ENCODE peak calls at places on chromosomes 12 and 14, in four cellular contexts. One of them, this sample, is unnamed.

GRCh38 chr12:76345569-76345968 is 2.6 kb downstream of the BBS10 start:
- DNase-seq in mammary epithelial cell: no peak
- DNase-seq in GM12878: no peak
- DNase-seq in neural progenitor cell: no peak
- DNase-seq in this sample: peak; percentile 13

GRCh38 chr14:54121461-54121860 is 164.8 kb upstream of the BMP4 start:
- DNase-seq in GM12878: no peak
- DNase-seq in neural progenitor cell: no peak
- DNase-seq in mammary epithelial cell: no peak
- DNase-seq in this sample: no peak

GRCh38 chr12:108495054-108495453 is 20.0 kb upstream of the FICD start:
- DNase-seq in GM12878: no peak
- DNase-seq in mammary epithelial cell: peak; percentile 22
- DNase-seq in neural progenitor cell: peak; percentile 66
- DNase-seq in this sample: peak; percentile 82

GRCh38 chr14:104685216-104685997 is 4.0 kb upstream of the INF2 start:
- DNase-seq in mammary epithelial cell: no peak
- DNase-seq in neural progenitor cell: no peak
- DNase-seq in GM12878: no peak
- DNase-seq in this sample: no peak

GRCh38 chr12:93714382-93714781 is 37.2 kb downstream of the CRADD start:
- DNase-seq in mammary epithelial cell: no peak
- DNase-seq in neural progenitor cell: peak; percentile 65
- DNase-seq in GM12878: no peak
- DNase-seq in this sample: no peak

GRCh38 chr12:66779466-66779865 is 100.6 kb upstream of the GRIP1 start:
- DNase-seq in GM12878: no peak
- DNase-seq in neural progenitor cell: no peak
- DNase-seq in mammary epithelial cell: peak; percentile 11
- DNase-seq in this sample: peak; percentile 59

GRCh38 chr14:62670526-62670925 is 374.7 kb downstream of the KCNH5 start:
- DNase-seq in mammary epithelial cell: peak; percentile 59
- DNase-seq in GM12878: no peak
- DNase-seq in neural progenitor cell: no peak
- DNase-seq in this sample: no peak

GRCh38 chr14:74326369-74327152 is 21.7 kb upstream of the VRTN start:
- DNase-seq in mammary epithelial cell: no peak
- DNase-seq in GM12878: no peak
- DNase-seq in neural progenitor cell: peak; percentile 95
- DNase-seq in this sample: no peak

GRCh38 chr12:24707379-24707778 is 241.5 kb downstream of the BCAT1 start:
- DNase-seq in mammary epithelial cell: no peak
- DNase-seq in neural progenitor cell: no peak
- DNase-seq in GM12878: no peak
- DNase-seq in this sample: no peak

GRCh38 chr12:11762723-11763326 is 113.4 kb downstream of the ETV6 start:
- DNase-seq in mammary epithelial cell: no peak
- DNase-seq in neural progenitor cell: no peak
- DNase-seq in GM12878: peak; percentile 88
- DNase-seq in this sample: no peak

GRCh38 chr14:106848330-106849121 is 1322.1 kb downstream of the TMEM121 start:
- DNase-seq in mammary epithelial cell: peak; percentile 85
- DNase-seq in GM12878: no peak
- DNase-seq in neural progenitor cell: no peak
- DNase-seq in this sample: peak; percentile 86

GRCh38 chr12:46825526-46826414 is at the start of gene SLC38A4:
- DNase-seq in GM12878: no peak
- DNase-seq in mammary epithelial cell: no peak
- DNase-seq in neural progenitor cell: peak; percentile 85
- DNase-seq in this sample: no peak

GRCh38 chr14:98855926-98856325 is 416.1 kb downstream of the BCL11B start:
- DNase-seq in mammary epithelial cell: no peak
- DNase-seq in neural progenitor cell: no peak
- DNase-seq in GM12878: no peak
- DNase-seq in this sample: no peak

GRCh38 chr14:73725116-73726024 is 11.2 kb upstream of the PNMA1 start:
- DNase-seq in GM12878: no peak
- DNase-seq in neural progenitor cell: no peak
- DNase-seq in mammary epithelial cell: no peak
- DNase-seq in this sample: no peak

GRCh38 chr14:21026251-21026987 is 1.6 kb upstream of the NDRG2 start:
- DNase-seq in neural progenitor cell: no peak
- DNase-seq in GM12878: no peak
- DNase-seq in mammary epithelial cell: no peak
- DNase-seq in this sample: no peak

GRCh38 chr12:53969588-53970259 is 3.2 kb upstream of the HOXC11 start:
- DNase-seq in mammary epithelial cell: no peak
- DNase-seq in GM12878: no peak
- DNase-seq in neural progenitor cell: no peak
- DNase-seq in this sample: no peak

GRCh38 chr14:64830961-64831360 is 48.7 kb downstream of the SPTB start:
- DNase-seq in GM12878: no peak
- DNase-seq in neural progenitor cell: no peak
- DNase-seq in mammary epithelial cell: no peak
- DNase-seq in this sample: no peak

GRCh38 chr14:65840786-65841185 is 428.3 kb downstream of the FUT8 start:
- DNase-seq in mammary epithelial cell: no peak
- DNase-seq in GM12878: no peak
- DNase-seq in neural progenitor cell: no peak
- DNase-seq in this sample: no peak

GRCh38 chr12:3341594-3341993 is 149.4 kb upstream of the PRMT8 start:
- DNase-seq in mammary epithelial cell: no peak
- DNase-seq in neural progenitor cell: no peak
- DNase-seq in GM12878: no peak
- DNase-seq in this sample: no peak

GRCh38 chr12:109435428-109436180 is 41.5 kb downstream of the KCTD10 start:
- DNase-seq in mammary epithelial cell: no peak
- DNase-seq in GM12878: no peak
- DNase-seq in neural progenitor cell: no peak
- DNase-seq in this sample: no peak

GRCh38 chr14:105385322-105385637 is 13.1 kb upstream of the TEX22 start:
- DNase-seq in mammary epithelial cell: no peak
- DNase-seq in neural progenitor cell: no peak
- DNase-seq in GM12878: no peak
- DNase-seq in this sample: no peak

GRCh38 chr12:52871291-52871961 is 22.6 kb upstream of the KRT78 start:
- DNase-seq in mammary epithelial cell: peak; percentile 98
- DNase-seq in neural progenitor cell: no peak
- DNase-seq in GM12878: no peak
- DNase-seq in this sample: peak; percentile 91

GRCh38 chr14:100203962-100204834 is 34.7 kb upstream of the YY1 start:
- DNase-seq in GM12878: no peak
- DNase-seq in mammary epithelial cell: peak; percentile 25
- DNase-seq in neural progenitor cell: no peak
- DNase-seq in this sample: no peak

GRCh38 chr12:125376422-125376821 is 311.2 kb downstream of the AACS start:
- DNase-seq in GM12878: no peak
- DNase-seq in neural progenitor cell: no peak
- DNase-seq in mammary epithelial cell: no peak
- DNase-seq in this sample: no peak

GRCh38 chr12:130872179-130873096 is 572 bp downstream of the RAN start:
- DNase-seq in GM12878: no peak
- DNase-seq in mammary epithelial cell: peak; percentile 27
- DNase-seq in neural progenitor cell: peak; percentile 71
- DNase-seq in this sample: peak; percentile 33

GRCh38 chr12:88242161-88242925 is 100.2 kb downstream of the TMTC3 start:
- DNase-seq in GM12878: no peak
- DNase-seq in mammary epithelial cell: peak; percentile 95
- DNase-seq in neural progenitor cell: no peak
- DNase-seq in this sample: peak; percentile 98

GRCh38 chr12:32107376-32108267 is 975 bp downstream of the BICD1 start:
- DNase-seq in mammary epithelial cell: peak; percentile 86
- DNase-seq in GM12878: no peak
- DNase-seq in neural progenitor cell: peak; percentile 48
- DNase-seq in this sample: peak; percentile 61

GRCh38 chr14:29140059-29140458 is 373.5 kb downstream of the FOXG1 start:
- DNase-seq in GM12878: no peak
- DNase-seq in neural progenitor cell: no peak
- DNase-seq in mammary epithelial cell: no peak
- DNase-seq in this sample: no peak

GRCh38 chr12:47276253-47277070 is 196.7 kb upstream of the AMIGO2 start:
- DNase-seq in neural progenitor cell: no peak
- DNase-seq in GM12878: peak; percentile 36
- DNase-seq in mammary epithelial cell: peak; percentile 91
- DNase-seq in this sample: peak; percentile 90

GRCh38 chr12:128543971-128544370 is 277.0 kb downstream of the TMEM132C start:
- DNase-seq in GM12878: no peak
- DNase-seq in mammary epithelial cell: no peak
- DNase-seq in neural progenitor cell: no peak
- DNase-seq in this sample: no peak

GRCh38 chr14:40694026-40694425 is 912.6 kb upstream of the LRFN5 start:
- DNase-seq in GM12878: no peak
- DNase-seq in mammary epithelial cell: no peak
- DNase-seq in neural progenitor cell: no peak
- DNase-seq in this sample: no peak

GRCh38 chr12:6390084-6390799 is 6.3 kb downstream of the LTBR start:
- DNase-seq in GM12878: no peak
- DNase-seq in mammary epithelial cell: no peak
- DNase-seq in neural progenitor cell: no peak
- DNase-seq in this sample: no peak
- H3K9ac ChIP-seq in GM12878: no peak overlapping the region
- H3K9ac ChIP-seq in mammary epithelial cell: no peak overlapping the region
- H3K9ac ChIP-seq in neural progenitor cell: no peak overlapping the region
- H3K9ac ChIP-seq in this sample: no peak overlapping the region

DNA sequence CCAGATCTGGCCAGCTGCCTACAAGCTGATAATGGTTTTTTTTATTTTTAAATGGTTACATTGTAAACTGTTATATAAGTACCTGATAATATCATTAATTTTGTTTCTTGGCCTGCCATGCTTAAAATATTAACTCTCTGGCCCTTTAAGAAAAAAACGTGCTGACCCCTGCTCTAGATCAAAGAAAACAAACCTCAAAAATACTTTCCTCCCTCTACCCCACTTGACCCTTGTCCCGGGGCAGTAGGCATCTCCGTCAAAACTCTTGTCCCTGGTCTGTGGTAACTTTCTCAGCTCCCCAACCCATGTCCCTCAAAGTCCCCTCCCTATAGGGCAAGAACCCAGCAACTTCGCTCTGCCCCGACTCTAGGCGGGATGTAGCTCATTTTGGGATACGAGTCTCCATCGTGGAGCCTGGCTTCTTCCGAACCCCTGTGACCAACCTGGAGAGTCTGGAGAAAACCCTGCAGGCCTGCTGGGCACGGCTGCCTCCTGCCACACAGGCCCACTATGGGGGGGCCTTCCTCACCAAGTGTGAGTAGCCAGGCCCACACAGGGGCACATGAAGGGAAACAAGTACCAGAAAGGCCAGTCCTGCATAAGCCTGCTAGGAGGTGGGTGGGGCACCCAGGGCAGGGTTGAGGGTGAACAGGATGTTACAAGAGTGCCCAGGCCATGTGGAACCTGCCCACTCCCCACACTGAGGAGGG is 3.5 kb downstream of the RDH5 start:
- DNase-seq in GM12878: no peak
- DNase-seq in neural progenitor cell: no peak
- DNase-seq in mammary epithelial cell: no peak
- DNase-seq in this sample: no peak
- H3K4me2 ChIP-seq in GM12878: no peak overlapping the region
- H3K4me2 ChIP-seq in neural progenitor cell: no peak overlapping the region
- H3K4me2 ChIP-seq in mammary epithelial cell: no peak overlapping the region
- H3K4me2 ChIP-seq in this sample: no peak overlapping the region

GRCh38 chr12:40325349-40325960 is 100.7 kb downstream of the LRRK2 start:
- DNase-seq in mammary epithelial cell: peak; percentile 28
- DNase-seq in GM12878: no peak
- DNase-seq in neural progenitor cell: peak; percentile 35
- DNase-seq in this sample: peak; percentile 58
- TF ChIP-seq CTCF in mammary epithelial cell: peak; percentile 86
- TF ChIP-seq CTCF in GM12878: peak; percentile 60
- TF ChIP-seq CTCF in neural progenitor cell: peak; percentile 63
- TF ChIP-seq CTCF in this sample: peak; percentile 81

GRCh38 chr14:24081739-24082204 is 10.4 kb downstream of the CPNE6 start:
- DNase-seq in GM12878: no peak
- DNase-seq in neural progenitor cell: peak; percentile 40
- DNase-seq in mammary epithelial cell: no peak
- DNase-seq in this sample: no peak
- H3K9ac ChIP-seq in GM12878: no peak overlapping the region
- H3K9ac ChIP-seq in neural progenitor cell: no peak overlapping the region
- H3K9ac ChIP-seq in mammary epithelial cell: no peak overlapping the region
- H3K9ac ChIP-seq in this sample: peak overlapping the region; percentile 37

GRCh38 chr14:32510815-32511214 is 181.7 kb downstream of the AKAP6 start:
- DNase-seq in neural progenitor cell: no peak
- DNase-seq in GM12878: no peak
- DNase-seq in mammary epithelial cell: no peak
- DNase-seq in this sample: no peak

GRCh38 chr14:32508281-32508680 is 179.2 kb downstream of the AKAP6 start:
- DNase-seq in GM12878: no peak
- DNase-seq in mammary epithelial cell: peak; percentile 27
- DNase-seq in neural progenitor cell: no peak
- DNase-seq in this sample: no peak

GRCh38 chr14:32512348-32512747 is 183.2 kb downstream of the AKAP6 start:
- DNase-seq in GM12878: no peak
- DNase-seq in neural progenitor cell: no peak
- DNase-seq in mammary epithelial cell: no peak
- DNase-seq in this sample: no peak

GRCh38 chr14:32509632-32510187 is 180.6 kb downstream of the AKAP6 start:
- DNase-seq in neural progenitor cell: peak; percentile 9
- DNase-seq in mammary epithelial cell: peak; percentile 93
- DNase-seq in GM12878: no peak
- DNase-seq in this sample: peak; percentile 80

GRCh38 chr14:32507029-32507984 is 178.2 kb downstream of the AKAP6 start:
- DNase-seq in GM12878: no peak
- DNase-seq in neural progenitor cell: no peak
- DNase-seq in mammary epithelial cell: peak; percentile 93
- DNase-seq in this sample: peak; percentile 71
- H3K4me2 ChIP-seq in GM12878: no peak overlapping the region
- H3K4me2 ChIP-seq in neural progenitor cell: no peak overlapping the region
- H3K4me2 ChIP-seq in mammary epithelial cell: peak overlapping the region; percentile 63
- H3K4me2 ChIP-seq in this sample: peak overlapping the region; percentile 49

GRCh38 chr12:27431185-27431584 is 15.4 kb upstream of the SMCO2 start:
- DNase-seq in neural progenitor cell: no peak
- DNase-seq in mammary epithelial cell: no peak
- DNase-seq in GM12878: no peak
- DNase-seq in this sample: no peak

GRCh38 chr12:27436768-27437167 is 9.8 kb upstream of the SMCO2 start:
- DNase-seq in mammary epithelial cell: no peak
- DNase-seq in neural progenitor cell: no peak
- DNase-seq in GM12878: no peak
- DNase-seq in this sample: no peak

GRCh38 chr12:27437839-27438238 is 8.7 kb upstream of the SMCO2 start:
- DNase-seq in GM12878: no peak
- DNase-seq in mammary epithelial cell: no peak
- DNase-seq in neural progenitor cell: no peak
- DNase-seq in this sample: no peak

GRCh38 chr12:27434673-27435565 is 11.6 kb upstream of the SMCO2 start:
- DNase-seq in neural progenitor cell: peak; percentile 17
- DNase-seq in GM12878: no peak
- DNase-seq in mammary epithelial cell: no peak
- DNase-seq in this sample: peak; percentile 33

GRCh38 chr12:27436029-27436428 is 10.5 kb upstream of the SMCO2 start:
- DNase-seq in GM12878: no peak
- DNase-seq in mammary epithelial cell: peak; percentile 56
- DNase-seq in neural progenitor cell: peak; percentile 41
- DNase-seq in this sample: peak; percentile 28
- TF ChIP-seq CTCF in GM12878: no peak
- TF ChIP-seq CTCF in mammary epithelial cell: no peak
- TF ChIP-seq CTCF in neural progenitor cell: no peak
- TF ChIP-seq CTCF in this sample: no peak

This sample was measured in PC-3.